ENCODE peak calls at places on chromosomes 5 and 9, in five cellular contexts. K is breast epithelium, R is dorsolateral prefrontal cortex, H is AG04450, W is IMR-90. B is an unnamed sample.
A peak's percentile ranks its signal among the peaks of the same experiment; 100 is the strongest.

GRCh38 chr9:114989600-114990410 is 59.4 kb upstream of the TNFSF8 start:
- DNase-seq in K (no peak), R (no peak), H (no peak), W (no peak), B (no peak)

GRCh38 chr5:74054139-74054538 is 428.1 kb downstream of the ARHGEF28 start:
- DNase-seq in K (no peak), R (no peak), H (no peak), W (no peak), B (no peak)

GRCh38 chr5:75053286-75054109 is 1.1 kb upstream of the GCNT4 start:
- DNase-seq in K (peak; percentile 68), R (no peak), H (no peak), W (peak; percentile 73), B (peak; percentile 74)

GRCh38 chr5:143653256-143653655 is 158.7 kb upstream of the HMHB1 start:
- DNase-seq in K (no peak), R (no peak), H (no peak), W (no peak), B (no peak)

GRCh38 chr9:91810286-91810905 is 139.6 kb downstream of the ROR2 start:
- DNase-seq in K (no peak), R (no peak), H (no peak), W (no peak), B (no peak)

GRCh38 chr5:180344393-180344999 is 8.6 kb downstream of the GFPT2 start:
- DNase-seq in K (no peak), R (no peak), H (no peak), W (no peak), B (no peak)

GRCh38 chr5:154316223-154316967 is 125.9 kb downstream of the GALNT10 start:
- DNase-seq in K (no peak), R (no peak), H (no peak), W (peak; percentile 34), B (no peak)

GRCh38 chr5:106691701-106692100 is 979.0 kb downstream of the EFNA5 start:
- DNase-seq in K (no peak), R (no peak), H (no peak), W (no peak), B (no peak)

GRCh38 chr5:32869216-32869615 is 158.1 kb downstream of the NPR3 start:
- DNase-seq in K (no peak), R (no peak), H (peak; percentile 7), W (peak; percentile 60), B (no peak)

GRCh38 chr5:179816401-179817070 is 4.2 kb upstream of the SQSTM1 start:
- DNase-seq in K (no peak), R (no peak), H (no peak), W (no peak), B (no peak)

GRCh38 chr5:177320879-177321278 is 9.2 kb upstream of the MXD3 start:
- DNase-seq in K (no peak), R (no peak), H (no peak), W (no peak), B (no peak)

GRCh38 chr9:112064871-112065270 is 110.2 kb downstream of the SUSD1 start:
- DNase-seq in K (no peak), R (no peak), H (no peak), W (no peak), B (no peak)

GRCh38 chr9:112063151-112063550 is 111.9 kb downstream of the SUSD1 start:
- DNase-seq in K (no peak), R (no peak), H (no peak), W (no peak), B (no peak)

GRCh38 chr9:112061152-112061740 is 113.9 kb downstream of the SUSD1 start:
- DNase-seq in K (no peak), R (peak; percentile 24), H (peak; percentile 92), W (peak; percentile 99), B (peak; percentile 66)

GRCh38 chr9:112069318-112070169 is 105.6 kb downstream of the SUSD1 start:
- DNase-seq in K (no peak), R (no peak), H (no peak), W (no peak), B (no peak)

GRCh38 chr9:112065781-112066606 is 109.1 kb downstream of the SUSD1 start:
- DNase-seq in K (peak; percentile 67), R (no peak), H (peak; percentile 85), W (peak; percentile 94), B (no peak)
- H3K27ac ChIP-seq in K (peak overlapping the region; percentile 69), R (no peak overlapping the region), H (peak overlapping the region; percentile 71), W (peak overlapping the region; percentile 52), B (no peak overlapping the region)

DNA sequence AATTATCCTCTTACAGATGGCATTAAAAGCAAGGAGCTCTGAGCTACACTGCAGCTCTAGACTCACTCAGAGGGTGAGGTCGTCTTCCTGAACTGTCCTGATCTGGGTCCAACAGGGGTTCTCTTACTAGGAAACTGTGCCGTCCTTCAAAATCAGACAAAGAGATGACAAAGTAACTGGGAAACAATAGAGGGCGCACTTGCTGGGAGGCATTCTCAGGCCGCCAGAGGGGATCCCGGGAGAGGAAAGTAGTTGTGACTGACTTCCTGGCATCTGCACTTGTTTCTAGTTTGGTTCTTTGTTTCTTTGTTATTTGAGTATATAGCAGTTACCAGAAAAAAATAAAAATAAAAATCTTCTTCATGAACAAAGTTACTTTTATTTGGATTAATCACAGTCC is 142.9 kb upstream of the MSX2 start:
- DNase-seq in K (no peak), R (no peak), H (no peak), W (no peak), B (no peak)
- TF ChIP-seq CTCF in K (no peak), R (peak; percentile 40), H (peak; percentile 46), W (peak; percentile 19), B (no peak)

GRCh38 chr5:141384471-141385267 is 2.1 kb downstream of the PCDHGA7 start:
- DNase-seq in K (no peak), R (no peak), H (no peak), W (no peak), B (no peak)
- H3K27me3 ChIP-seq in K (no peaks in the 10 kb centered on the region), R (no peaks in the 10 kb centered on the region), H (peaks cover 6% of the 10 kb centered on the region), W (no peaks in the 10 kb centered on the region), B (no peaks in the 10 kb centered on the region)

DNA sequence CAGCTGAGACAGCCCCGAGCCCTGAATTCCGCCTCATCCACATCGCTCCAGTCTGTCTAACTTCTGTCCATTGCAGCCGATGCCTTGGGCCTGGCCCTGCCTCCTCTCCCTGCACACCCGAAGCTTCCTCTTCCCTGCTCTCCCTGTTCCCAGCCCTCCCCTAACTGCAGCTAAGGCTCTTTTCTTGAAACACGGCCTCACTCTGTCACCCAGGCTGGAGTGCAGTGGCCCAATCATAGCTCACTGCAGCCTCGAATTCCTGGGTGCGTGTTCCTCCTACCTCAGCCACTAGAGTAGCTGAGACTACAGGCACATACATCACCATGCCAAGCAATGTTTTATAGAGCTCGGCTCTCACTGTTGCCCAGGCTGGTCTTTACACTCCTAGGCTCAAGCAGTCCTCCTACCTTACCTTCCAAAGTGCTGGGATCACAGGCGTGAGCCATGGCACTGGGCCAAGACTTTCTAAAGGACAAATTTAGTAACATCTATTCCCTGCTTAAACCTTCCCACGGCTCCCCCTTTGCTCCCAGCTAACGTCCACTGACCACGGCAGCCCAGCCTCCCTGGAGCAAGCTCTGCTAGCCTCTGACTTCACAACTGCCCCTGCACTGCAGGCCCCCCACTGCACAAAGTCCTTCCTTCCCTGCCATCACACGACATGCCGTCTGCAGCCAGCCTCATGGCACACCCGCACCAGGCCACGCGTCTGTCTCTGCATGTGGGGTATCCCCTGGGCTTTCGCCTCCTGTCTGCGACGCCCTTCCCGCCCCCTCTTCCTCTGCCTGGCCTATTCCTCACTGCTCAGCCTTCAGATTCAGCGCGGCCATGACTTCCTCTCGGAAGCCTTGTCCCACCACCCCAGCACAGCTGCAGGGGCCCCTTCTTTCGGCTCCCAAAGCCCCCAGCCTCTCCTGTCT is 28.6 kb downstream of the LAMC3 start:
- DNase-seq in K (no peak), R (no peak), H (no peak), W (peak; percentile 7), B (no peak)
- H3K27ac ChIP-seq in K (no peak overlapping the region), R (no peak overlapping the region), H (no peak overlapping the region), W (no peak overlapping the region), B (peak overlapping the region; percentile 10)

B was measured in ascending aorta.